ENCODE peak calls at places on chromosomes 11 and 22, in nine cellular contexts. O, M, F, U, A, J, X, G and H are unnamed samples.

GRCh38 chr22:35601743-35602633 is 15.1 kb downstream of the MB start:
- DNase-seq in O (peak), M (peak), F (peak), U (no peak), A (peak), J (no peak), X (no peak), G (no peak), H (peak)

GRCh38 chr11:10382518-10382917 is 72.5 kb upstream of the AMPD3 start:
- DNase-seq in O (no peak), M (peak), F (no peak), U (no peak), A (no peak), J (no peak), X (no peak), G (no peak), H (peak)

GRCh38 chr22:26476705-26477340 is 6.8 kb downstream of the HPS4 start:
- DNase-seq in O (no peak), M (peak), F (peak), U (no peak), A (no peak), J (no peak), X (no peak), G (no peak), H (peak)

GRCh38 chr22:22553735-22554134 is 5.3 kb downstream of the PRAME start:
- DNase-seq in O (no peak), M (peak), F (peak), U (no peak), A (no peak), J (no peak), X (no peak), G (no peak), H (peak)

GRCh38 chr11:2802389-2803185 is 83.0 kb downstream of the CDKN1C start:
- DNase-seq in O (no peak), M (no peak), F (no peak), U (no peak), A (peak), J (no peak), X (no peak), G (no peak), H (no peak)

GRCh38 chr22:44273175-44273574 is 39.6 kb downstream of the SHISAL1 start:
- DNase-seq in O (no peak), M (no peak), F (no peak), U (no peak), A (no peak), J (no peak), X (no peak), G (no peak), H (no peak)

GRCh38 chr11:59668188-59668949 is 468 bp downstream of the PATL1 start:
- DNase-seq in O (peak), M (peak), F (peak), U (peak), A (peak), J (peak), X (no peak), G (peak), H (peak)

GRCh38 chr11:120142072-120142423 is 4.1 kb upstream of the TRIM29 start:
- DNase-seq in O (no peak), M (no peak), F (no peak), U (no peak), A (no peak), J (peak), X (no peak), G (no peak), H (no peak)

GRCh38 chr22:28116261-28116673 is 197.2 kb upstream of the PITPNB start:
- DNase-seq in O (peak), M (peak), F (peak), U (no peak), A (peak), J (no peak), X (peak), G (no peak), H (peak)

GRCh38 chr11:63764712-63765631 is 3.6 kb downstream of the ZFTA start:
- DNase-seq in O (no peak), M (peak), F (peak), U (no peak), A (peak), J (no peak), X (no peak), G (no peak), H (no peak)

GRCh38 chr22:24505337-24505736 is 10.2 kb downstream of the UPB1 start:
- DNase-seq in O (no peak), M (no peak), F (no peak), U (no peak), A (no peak), J (no peak), X (no peak), G (no peak), H (no peak)

GRCh38 chr11:73939096-73939495 is 11.7 kb upstream of the DNAJB13 start:
- DNase-seq in O (no peak), M (no peak), F (peak), U (no peak), A (no peak), J (no peak), X (peak), G (no peak), H (peak)

GRCh38 chr11:96013459-96014213 is 89.7 kb upstream of the MTMR2 start:
- DNase-seq in O (no peak), M (no peak), F (no peak), U (no peak), A (no peak), J (no peak), X (no peak), G (no peak), H (no peak)